ENCODE peak calls at places on chromosomes 2 and 18, in seven cellular contexts. R is PC-3, K is mammary epithelial cell, X is HepG2, U is neural progenitor cell, S is IMR-90, E is colonic mucosa. D is an unnamed sample.
A peak's percentile ranks its signal among the peaks of the same experiment; 100 is the strongest.

GRCh38 chr2:13611939-13612338 is 895.2 kb downstream of the TRIB2 start:
- DNase-seq in R (no peak), U (no peak), E (no peak), K (no peak), X (no peak), S (no peak), D (no peak)

GRCh38 chr2:201450910-201451329 is 338 bp downstream of the TRAK2 start:
- DNase-seq in R (peak; percentile 8), U (peak; percentile 45), X (no peak), K (no peak), S (peak; percentile 29), E (no peak), D (no peak)

GRCh38 chr2:165886487-165887146 is 67.0 kb downstream of the TTC21B start:
- DNase-seq in S (no peak), E (no peak), R (no peak), X (no peak), U (no peak), K (no peak), D (no peak)

GRCh38 chr2:220504890-220505564 is 877.6 kb downstream of the SLC4A3 start:
- DNase-seq in U (no peak), E (peak; percentile 17), S (peak; percentile 86), K (peak; percentile 77), X (peak; percentile 3), R (peak; percentile 86), D (no peak)

GRCh38 chr2:10124538-10125045 is 2.1 kb downstream of the RRM2 start:
- DNase-seq in S (peak; percentile 82), K (peak; percentile 61), U (peak; percentile 82), R (peak; percentile 78), E (peak; percentile 71), X (peak; percentile 82), D (peak; percentile 69)

GRCh38 chr2:174210861-174211260 is 37.5 kb downstream of the OLA1 start:
- DNase-seq in S (no peak), X (no peak), U (no peak), K (no peak), E (no peak), R (no peak), D (no peak)

GRCh38 chr2:105521176-105521575 is 122.3 kb upstream of the FHL2 start:
- DNase-seq in K (no peak), S (peak; percentile 15), X (peak; percentile 18), U (peak; percentile 25), E (no peak), R (peak; percentile 67), D (no peak)

GRCh38 chr2:239926587-239927234 is 98.4 kb downstream of the NDUFA10 start:
- DNase-seq in U (no peak), E (peak; percentile 1), X (no peak), K (no peak), S (peak; percentile 38), R (no peak), D (peak; percentile 36)

GRCh38 chr18:3447035-3447894 is 2.7 kb upstream of the TGIF1 start:
- DNase-seq in R (peak; percentile 41), E (no peak), K (peak; percentile 73), S (peak; percentile 62), U (peak; percentile 75), X (no peak), D (peak; percentile 65)

GRCh38 chr2:142901778-142902177 is 24.3 kb downstream of the KYNU start:
- DNase-seq in U (no peak), R (no peak), K (no peak), X (no peak), E (no peak), S (no peak), D (no peak)

GRCh38 chr18:13572148-13572547 is 154.2 kb downstream of the FAM210A start:
- DNase-seq in K (no peak), R (no peak), X (no peak), S (no peak), E (no peak), U (no peak), D (no peak)

GRCh38 chr18:13572721-13573120 is 153.6 kb downstream of the FAM210A start:
- DNase-seq in R (no peak), E (no peak), S (no peak), K (no peak), X (no peak), U (no peak), D (no peak)

GRCh38 chr18:13574355-13574754 is 152.0 kb downstream of the FAM210A start:
- DNase-seq in X (no peak), S (no peak), R (no peak), K (no peak), U (no peak), E (no peak), D (no peak)

GRCh38 chr18:13574761-13575160 is 151.6 kb downstream of the FAM210A start:
- DNase-seq in R (no peak), U (no peak), K (no peak), S (no peak), E (no peak), X (no peak), D (no peak)

GRCh38 chr18:13573750-13574149 is 152.6 kb downstream of the FAM210A start:
- DNase-seq in E (no peak), U (no peak), R (no peak), S (no peak), K (no peak), X (no peak), D (no peak)
- H3K4me1 ChIP-seq in E (no peaks in the 10 kb centered on the region), U (no peaks in the 10 kb centered on the region), R (no peaks in the 10 kb centered on the region), S (no peaks in the 10 kb centered on the region), K (peaks cover 9% of the 10 kb centered on the region), X (peaks cover 8% of the 10 kb centered on the region), D (peaks cover 26% of the 10 kb centered on the region)

DNA sequence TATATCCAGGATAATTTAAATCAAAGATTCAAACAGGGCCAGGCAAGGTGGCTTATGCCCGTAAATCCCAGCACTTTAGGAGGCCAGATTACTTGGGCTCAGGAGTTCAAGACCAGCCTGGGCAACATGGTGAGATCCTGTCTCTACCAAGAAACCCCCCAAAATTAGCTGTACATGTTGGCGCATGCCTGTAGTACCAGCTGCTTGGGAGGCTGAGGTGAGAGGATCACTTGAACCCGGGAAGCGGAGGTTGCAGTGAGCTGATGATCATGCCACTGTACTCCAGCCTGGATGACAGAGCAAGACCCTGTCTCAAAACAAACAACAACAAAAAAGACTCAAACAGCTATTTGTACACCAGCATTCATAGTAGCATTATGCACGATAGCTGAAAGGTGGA is 9.2 kb downstream of the RAB10 start:
- DNase-seq in X (no peak), R (no peak), U (no peak), K (no peak), S (no peak), E (no peak), D (no peak)
- H3K9ac ChIP-seq in X (no peak overlapping the region), R (no peak overlapping the region), U (no peak overlapping the region), K (no peak overlapping the region), S (no peak overlapping the region), E (no peak overlapping the region), D (no peak overlapping the region)

GRCh38 chr2:170774074-170774473 is 3.9 kb downstream of the ERICH2 start:
- DNase-seq in U (no peak), K (no peak), R (no peak), S (no peak), X (no peak), E (no peak), D (no peak)

GRCh38 chr2:170771049-170771937 is 1.1 kb downstream of the ERICH2 start:
- DNase-seq in E (no peak), K (peak; percentile 61), S (peak; percentile 15), U (peak; percentile 81), X (peak; percentile 30), R (peak; percentile 33), D (no peak)

GRCh38 chr2:170770008-170770303 is 222 bp upstream of the ERICH2 start:
- DNase-seq in K (no peak), U (no peak), S (no peak), X (no peak), E (no peak), R (no peak), D (no peak)

GRCh38 chr2:170772295-170772694 is 2.1 kb downstream of the ERICH2 start:
- DNase-seq in R (no peak), S (no peak), E (no peak), U (no peak), K (no peak), X (no peak), D (no peak)

GRCh38 chr2:170770304-170771048 is at the start of gene ERICH2:
- DNase-seq in K (peak; percentile 84), S (peak; percentile 30), U (peak; percentile 93), E (peak; percentile 82), R (peak; percentile 88), X (peak; percentile 81), D (no peak)
- TF ChIP-seq CTCF in K (peak; percentile 37), S (no peak), U (peak; percentile 38), E (no peak), R (peak; percentile 27), X (peak; percentile 33), D (no peak)

DNA sequence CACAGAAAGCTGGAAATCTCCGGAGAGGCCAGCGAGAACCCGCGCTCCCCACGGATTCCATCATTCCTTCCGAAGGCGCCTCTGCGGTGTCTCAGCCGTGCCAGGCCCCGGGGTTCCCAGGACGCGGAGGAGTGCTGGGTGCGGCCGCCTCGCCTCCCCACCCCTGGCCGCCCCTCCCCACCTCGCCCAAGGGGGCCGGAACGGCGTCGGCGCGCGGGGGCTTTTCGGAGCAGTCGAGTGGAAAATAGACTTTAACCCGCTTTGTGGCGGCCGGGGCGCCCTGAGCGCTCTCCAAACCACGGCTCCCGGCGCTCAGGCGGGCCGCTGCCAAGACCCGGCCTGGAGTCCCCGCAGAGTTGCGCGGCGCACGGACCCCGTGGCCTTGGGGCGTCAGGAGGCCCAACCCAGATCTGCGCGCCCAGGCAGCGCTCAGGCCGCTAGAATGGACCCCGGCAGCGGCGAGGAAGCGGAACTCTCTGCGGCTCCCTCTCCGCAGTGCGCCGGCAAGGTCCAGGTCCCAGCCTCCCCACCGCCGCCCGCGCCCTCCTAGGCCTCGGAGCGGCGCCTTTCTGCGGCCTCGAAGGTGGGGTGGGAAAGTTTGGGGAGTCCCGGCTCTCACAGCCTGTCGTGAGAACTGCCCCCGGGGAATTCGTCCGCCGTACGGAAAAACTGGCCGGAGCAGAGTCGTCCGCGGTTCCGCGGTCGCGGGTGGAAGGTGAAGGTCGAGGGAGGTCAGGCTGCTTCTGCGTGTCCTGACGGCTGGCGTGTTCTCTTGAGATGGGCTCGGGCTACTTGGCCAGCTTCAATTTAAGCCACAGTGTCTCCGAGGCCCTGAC is 1.2 kb upstream of the EMX1 start:
- DNase-seq in K (peak; percentile 57), R (peak; percentile 58), U (peak; percentile 94), E (peak; percentile 76), S (no peak), X (peak; percentile 60), D (no peak)
- H3K4me1 ChIP-seq in K (peaks cover 38% of the 10 kb centered on the region), R (peaks cover 25% of the 10 kb centered on the region), U (peaks cover 51% of the 10 kb centered on the region), E (peaks cover 34% of the 10 kb centered on the region), S (peaks cover 2% of the 10 kb centered on the region), X (peaks cover 41% of the 10 kb centered on the region), D (no peaks in the 10 kb centered on the region)

DNA sequence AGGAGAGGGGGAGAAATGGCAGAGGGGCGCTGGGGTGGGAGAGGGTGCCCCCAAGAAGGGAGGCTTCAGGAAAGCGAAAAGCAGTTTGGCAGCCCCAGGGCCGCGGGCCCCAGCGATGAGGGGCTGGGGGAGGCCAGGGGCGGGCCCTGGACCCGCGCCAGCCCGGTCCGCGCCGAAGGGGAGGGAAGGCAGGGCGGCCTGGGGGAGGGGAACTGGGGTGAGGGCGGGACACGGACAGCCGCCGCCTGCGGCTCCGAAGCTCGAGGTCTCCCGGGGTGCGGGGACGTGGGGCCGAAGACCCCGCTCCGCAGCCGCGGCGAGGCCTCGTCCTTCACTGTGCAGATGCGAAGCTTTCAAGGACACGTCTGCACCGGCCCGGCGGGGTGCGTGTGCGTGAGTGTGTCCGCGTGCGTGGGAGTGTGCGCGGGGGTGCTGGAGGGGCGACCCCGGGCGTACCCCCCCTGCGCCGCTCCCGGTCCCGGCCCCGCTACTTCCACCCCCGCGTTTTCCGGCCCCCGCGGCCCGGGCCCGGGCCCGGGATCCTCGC is 1.3 kb downstream of the DNMT3A start:
- DNase-seq in R (no peak), U (peak; percentile 31), X (no peak), S (no peak), K (no peak), E (peak; percentile 64), D (no peak)
- H3K9ac ChIP-seq in R (no peak overlapping the region), U (no peak overlapping the region), X (no peak overlapping the region), S (peak overlapping the region; percentile 70), K (no peak overlapping the region), E (peak overlapping the region; percentile 66), D (peak overlapping the region; percentile 50)

D was measured in DND-41.